ENCODE peak calls at places on chromosomes 6 and 20, in eight cellular contexts. One of them, this sample, is unnamed.

GRCh38 chr6:104409913-104410312 is 449.8 kb downstream of the HACE1 start:
- DNase-seq in cardiac muscle cell: no peak
- DNase-seq in HT1080: no peak
- DNase-seq in SJSA1: no peak
- DNase-seq in NCI-H345: no peak
- DNase-seq in T-cell: no peak
- DNase-seq in HS-27A: no peak
- DNase-seq in mesendoderm: no peak
- DNase-seq in this sample: no peak

GRCh38 chr6:52304917-52305316 is 20.4 kb upstream of the MCM3 start:
- DNase-seq in cardiac muscle cell: peak
- DNase-seq in HS-27A: no peak
- DNase-seq in T-cell: no peak
- DNase-seq in NCI-H345: no peak
- DNase-seq in HT1080: no peak
- DNase-seq in mesendoderm: no peak
- DNase-seq in SJSA1: no peak
- DNase-seq in this sample: no peak

GRCh38 chr20:47691632-47692031 is 93.6 kb downstream of the SULF2 start:
- DNase-seq in NCI-H345: no peak
- DNase-seq in cardiac muscle cell: peak
- DNase-seq in SJSA1: no peak
- DNase-seq in HS-27A: no peak
- DNase-seq in HT1080: no peak
- DNase-seq in mesendoderm: peak
- DNase-seq in T-cell: no peak
- DNase-seq in this sample: no peak

GRCh38 chr6:154868143-154868594 is 126.9 kb upstream of the TIAM2 start:
- DNase-seq in T-cell: no peak
- DNase-seq in HT1080: peak
- DNase-seq in SJSA1: no peak
- DNase-seq in mesendoderm: peak
- DNase-seq in NCI-H345: peak
- DNase-seq in HS-27A: peak
- DNase-seq in cardiac muscle cell: peak
- DNase-seq in this sample: no peak

GRCh38 chr20:58813369-58813768 is 37.3 kb downstream of the GNAS-AS1 start:
- DNase-seq in mesendoderm: no peak
- DNase-seq in HT1080: no peak
- DNase-seq in cardiac muscle cell: no peak
- DNase-seq in HS-27A: no peak
- DNase-seq in T-cell: no peak
- DNase-seq in SJSA1: no peak
- DNase-seq in NCI-H345: no peak
- DNase-seq in this sample: no peak

GRCh38 chr6:146871613-146872465 is 273.1 kb downstream of the ADGB start:
- DNase-seq in cardiac muscle cell: no peak
- DNase-seq in T-cell: no peak
- DNase-seq in HT1080: no peak
- DNase-seq in HS-27A: no peak
- DNase-seq in mesendoderm: no peak
- DNase-seq in SJSA1: no peak
- DNase-seq in NCI-H345: no peak
- DNase-seq in this sample: no peak

GRCh38 chr20:1471242-1471641 is 4.6 kb upstream of the NSFL1C start:
- DNase-seq in HS-27A: no peak
- DNase-seq in SJSA1: no peak
- DNase-seq in HT1080: no peak
- DNase-seq in mesendoderm: no peak
- DNase-seq in NCI-H345: no peak
- DNase-seq in cardiac muscle cell: no peak
- DNase-seq in T-cell: no peak
- DNase-seq in this sample: no peak

GRCh38 chr20:47095690-47096089 is 201.0 kb downstream of the EYA2 start:
- DNase-seq in mesendoderm: no peak
- DNase-seq in NCI-H345: no peak
- DNase-seq in cardiac muscle cell: no peak
- DNase-seq in HS-27A: no peak
- DNase-seq in T-cell: no peak
- DNase-seq in SJSA1: no peak
- DNase-seq in HT1080: no peak
- DNase-seq in this sample: no peak

GRCh38 chr6:37624606-37625574 is 72.8 kb downstream of the MDGA1 start:
- DNase-seq in mesendoderm: no peak
- DNase-seq in NCI-H345: peak
- DNase-seq in T-cell: peak
- DNase-seq in cardiac muscle cell: no peak
- DNase-seq in HT1080: no peak
- DNase-seq in SJSA1: no peak
- DNase-seq in HS-27A: no peak
- DNase-seq in this sample: peak

GRCh38 chr6:167720456-167721285 is 106.0 kb upstream of the AFDN start:
- DNase-seq in cardiac muscle cell: no peak
- DNase-seq in HT1080: no peak
- DNase-seq in HS-27A: no peak
- DNase-seq in NCI-H345: no peak
- DNase-seq in SJSA1: no peak
- DNase-seq in T-cell: no peak
- DNase-seq in mesendoderm: no peak
- DNase-seq in this sample: no peak

GRCh38 chr6:55704421-55704820 is 125.4 kb upstream of the HMGCLL1 start:
- DNase-seq in SJSA1: no peak
- DNase-seq in T-cell: no peak
- DNase-seq in mesendoderm: peak
- DNase-seq in NCI-H345: no peak
- DNase-seq in HT1080: peak
- DNase-seq in cardiac muscle cell: no peak
- DNase-seq in HS-27A: no peak
- DNase-seq in this sample: no peak